ENCODE peak calls at places on chromosome 18, in nine cellular contexts. One of them, this sample, is unnamed.
A peak's percentile ranks its signal among the peaks of the same experiment; 100 is the strongest.

GRCh38 chr18:56382541-56382940 is 255.9 kb downstream of the TXNL1 start:
- DNase-seq in ecto neural progenitor cell: no peak
- DNase-seq in effector CD4-positive, alpha-beta T cell: no peak
- DNase-seq in activated T-helper 9 cell treated with anti-CD3 and anti-CD28 coated beads, Interleukin-2, amount 50 U/mL, for 16 hours: no peak
- DNase-seq in cardiac muscle cell: peak; percentile 61
- DNase-seq in left ventricle myocardium superior: no peak
- DNase-seq in iPS-NIHi11: no peak
- DNase-seq in stomach: no peak
- DNase-seq in NCI-H748 treated with DMSO at 0.1 percent for 48 hours: no peak
- DNase-seq in this sample: no peak

GRCh38 chr18:49486617-49486958 is 446 bp downstream of the C18orf32 start:
- DNase-seq in ecto neural progenitor cell: no peak
- DNase-seq in effector CD4-positive, alpha-beta T cell: no peak
- DNase-seq in left ventricle myocardium superior: no peak
- DNase-seq in activated T-helper 9 cell treated with anti-CD3 and anti-CD28 coated beads, Interleukin-2, amount 50 U/mL, for 16 hours: no peak
- DNase-seq in stomach: no peak
- DNase-seq in NCI-H748 treated with DMSO at 0.1 percent for 48 hours: no peak
- DNase-seq in iPS-NIHi11: no peak
- DNase-seq in cardiac muscle cell: no peak
- DNase-seq in this sample: no peak

GRCh38 chr18:8890957-8891464 is 185.7 kb downstream of the MTCL1 start:
- DNase-seq in NCI-H748 treated with DMSO at 0.1 percent for 48 hours: no peak
- DNase-seq in cardiac muscle cell: peak; percentile 84
- DNase-seq in iPS-NIHi11: peak; percentile 73
- DNase-seq in effector CD4-positive, alpha-beta T cell: no peak
- DNase-seq in ecto neural progenitor cell: no peak
- DNase-seq in stomach: no peak
- DNase-seq in activated T-helper 9 cell treated with anti-CD3 and anti-CD28 coated beads, Interleukin-2, amount 50 U/mL, for 16 hours: no peak
- DNase-seq in left ventricle myocardium superior: no peak
- DNase-seq in this sample: peak; percentile 66

GRCh38 chr18:54684786-54685185 is 93.7 kb downstream of the DYNAP start:
- DNase-seq in stomach: no peak
- DNase-seq in activated T-helper 9 cell treated with anti-CD3 and anti-CD28 coated beads, Interleukin-2, amount 50 U/mL, for 16 hours: no peak
- DNase-seq in ecto neural progenitor cell: peak; percentile 53
- DNase-seq in left ventricle myocardium superior: no peak
- DNase-seq in cardiac muscle cell: peak; percentile 73
- DNase-seq in iPS-NIHi11: peak; percentile 64
- DNase-seq in effector CD4-positive, alpha-beta T cell: no peak
- DNase-seq in NCI-H748 treated with DMSO at 0.1 percent for 48 hours: no peak
- DNase-seq in this sample: no peak

GRCh38 chr18:39935598-39935997 is 2019.4 kb upstream of the PIK3C3 start:
- DNase-seq in stomach: no peak
- DNase-seq in cardiac muscle cell: no peak
- DNase-seq in NCI-H748 treated with DMSO at 0.1 percent for 48 hours: no peak
- DNase-seq in iPS-NIHi11: no peak
- DNase-seq in activated T-helper 9 cell treated with anti-CD3 and anti-CD28 coated beads, Interleukin-2, amount 50 U/mL, for 16 hours: no peak
- DNase-seq in ecto neural progenitor cell: no peak
- DNase-seq in effector CD4-positive, alpha-beta T cell: no peak
- DNase-seq in left ventricle myocardium superior: no peak
- DNase-seq in this sample: no peak

GRCh38 chr18:76875390-76876330 is 53.3 kb downstream of the ZNF236 start:
- DNase-seq in ecto neural progenitor cell: peak; percentile 61
- DNase-seq in iPS-NIHi11: peak; percentile 63
- DNase-seq in activated T-helper 9 cell treated with anti-CD3 and anti-CD28 coated beads, Interleukin-2, amount 50 U/mL, for 16 hours: no peak
- DNase-seq in cardiac muscle cell: peak; percentile 55
- DNase-seq in NCI-H748 treated with DMSO at 0.1 percent for 48 hours: peak; percentile 55
- DNase-seq in effector CD4-positive, alpha-beta T cell: peak; percentile 20
- DNase-seq in stomach: peak; percentile 57
- DNase-seq in left ventricle myocardium superior: no peak
- DNase-seq in this sample: no peak

GRCh38 chr18:10579079-10579867 is 53.4 kb downstream of the NAPG start:
- DNase-seq in left ventricle myocardium superior: no peak
- DNase-seq in stomach: no peak
- DNase-seq in activated T-helper 9 cell treated with anti-CD3 and anti-CD28 coated beads, Interleukin-2, amount 50 U/mL, for 16 hours: no peak
- DNase-seq in ecto neural progenitor cell: no peak
- DNase-seq in iPS-NIHi11: no peak
- DNase-seq in effector CD4-positive, alpha-beta T cell: no peak
- DNase-seq in cardiac muscle cell: peak; percentile 34
- DNase-seq in NCI-H748 treated with DMSO at 0.1 percent for 48 hours: no peak
- DNase-seq in this sample: no peak

GRCh38 chr18:703660-704018 is 8.8 kb downstream of the ENOSF1 start:
- DNase-seq in cardiac muscle cell: peak; percentile 6
- DNase-seq in activated T-helper 9 cell treated with anti-CD3 and anti-CD28 coated beads, Interleukin-2, amount 50 U/mL, for 16 hours: no peak
- DNase-seq in left ventricle myocardium superior: no peak
- DNase-seq in effector CD4-positive, alpha-beta T cell: no peak
- DNase-seq in iPS-NIHi11: no peak
- DNase-seq in stomach: peak; percentile 2
- DNase-seq in NCI-H748 treated with DMSO at 0.1 percent for 48 hours: no peak
- DNase-seq in ecto neural progenitor cell: no peak
- DNase-seq in this sample: no peak

GRCh38 chr18:68438983-68439382 is 275.9 kb downstream of the TMX3 start:
- DNase-seq in NCI-H748 treated with DMSO at 0.1 percent for 48 hours: no peak
- DNase-seq in iPS-NIHi11: peak; percentile 33
- DNase-seq in ecto neural progenitor cell: no peak
- DNase-seq in activated T-helper 9 cell treated with anti-CD3 and anti-CD28 coated beads, Interleukin-2, amount 50 U/mL, for 16 hours: no peak
- DNase-seq in cardiac muscle cell: peak; percentile 58
- DNase-seq in effector CD4-positive, alpha-beta T cell: no peak
- DNase-seq in left ventricle myocardium superior: peak; percentile 23
- DNase-seq in stomach: no peak
- DNase-seq in this sample: no peak

GRCh38 chr18:21997207-21998143 is 171.9 kb upstream of the GATA6 start:
- DNase-seq in ecto neural progenitor cell: no peak
- DNase-seq in iPS-NIHi11: peak; percentile 77
- DNase-seq in stomach: no peak
- DNase-seq in NCI-H748 treated with DMSO at 0.1 percent for 48 hours: peak; percentile 34
- DNase-seq in left ventricle myocardium superior: no peak
- DNase-seq in activated T-helper 9 cell treated with anti-CD3 and anti-CD28 coated beads, Interleukin-2, amount 50 U/mL, for 16 hours: no peak
- DNase-seq in effector CD4-positive, alpha-beta T cell: no peak
- DNase-seq in cardiac muscle cell: peak; percentile 74
- DNase-seq in this sample: no peak

GRCh38 chr18:31486165-31486564 is 11.8 kb upstream of the DSG2 start:
- DNase-seq in ecto neural progenitor cell: no peak
- DNase-seq in left ventricle myocardium superior: no peak
- DNase-seq in activated T-helper 9 cell treated with anti-CD3 and anti-CD28 coated beads, Interleukin-2, amount 50 U/mL, for 16 hours: no peak
- DNase-seq in cardiac muscle cell: peak; percentile 47
- DNase-seq in effector CD4-positive, alpha-beta T cell: no peak
- DNase-seq in iPS-NIHi11: no peak
- DNase-seq in NCI-H748 treated with DMSO at 0.1 percent for 48 hours: no peak
- DNase-seq in stomach: no peak
- DNase-seq in this sample: no peak

GRCh38 chr18:48181857-48182430 is 227.2 kb downstream of the ZBTB7C start:
- DNase-seq in cardiac muscle cell: no peak
- DNase-seq in iPS-NIHi11: no peak
- DNase-seq in ecto neural progenitor cell: no peak
- DNase-seq in NCI-H748 treated with DMSO at 0.1 percent for 48 hours: no peak
- DNase-seq in stomach: no peak
- DNase-seq in left ventricle myocardium superior: no peak
- DNase-seq in effector CD4-positive, alpha-beta T cell: no peak
- DNase-seq in activated T-helper 9 cell treated with anti-CD3 and anti-CD28 coated beads, Interleukin-2, amount 50 U/mL, for 16 hours: no peak
- DNase-seq in this sample: no peak

GRCh38 chr18:34971313-34971712 is 69.9 kb upstream of the MAPRE2 start:
- DNase-seq in stomach: no peak
- DNase-seq in effector CD4-positive, alpha-beta T cell: no peak
- DNase-seq in iPS-NIHi11: no peak
- DNase-seq in cardiac muscle cell: no peak
- DNase-seq in activated T-helper 9 cell treated with anti-CD3 and anti-CD28 coated beads, Interleukin-2, amount 50 U/mL, for 16 hours: no peak
- DNase-seq in ecto neural progenitor cell: no peak
- DNase-seq in left ventricle myocardium superior: no peak
- DNase-seq in NCI-H748 treated with DMSO at 0.1 percent for 48 hours: no peak
- DNase-seq in this sample: no peak

GRCh38 chr18:62586148-62586774 is 63.4 kb downstream of the ZCCHC2 start:
- DNase-seq in effector CD4-positive, alpha-beta T cell: peak; percentile 27
- DNase-seq in cardiac muscle cell: peak; percentile 85
- DNase-seq in left ventricle myocardium superior: peak; percentile 83
- DNase-seq in ecto neural progenitor cell: peak; percentile 81
- DNase-seq in iPS-NIHi11: peak; percentile 88
- DNase-seq in stomach: peak; percentile 60
- DNase-seq in NCI-H748 treated with DMSO at 0.1 percent for 48 hours: peak; percentile 56
- DNase-seq in activated T-helper 9 cell treated with anti-CD3 and anti-CD28 coated beads, Interleukin-2, amount 50 U/mL, for 16 hours: peak; percentile 65
- DNase-seq in this sample: no peak

GRCh38 chr18:75475228-75475627 is 47.7 kb upstream of the SMIM21 start:
- DNase-seq in left ventricle myocardium superior: no peak
- DNase-seq in iPS-NIHi11: no peak
- DNase-seq in activated T-helper 9 cell treated with anti-CD3 and anti-CD28 coated beads, Interleukin-2, amount 50 U/mL, for 16 hours: no peak
- DNase-seq in ecto neural progenitor cell: no peak
- DNase-seq in effector CD4-positive, alpha-beta T cell: no peak
- DNase-seq in cardiac muscle cell: peak; percentile 88
- DNase-seq in NCI-H748 treated with DMSO at 0.1 percent for 48 hours: no peak
- DNase-seq in stomach: no peak
- DNase-seq in this sample: no peak

GRCh38 chr18:12782521-12782920 is 79.7 kb downstream of the PSMG2 start:
- DNase-seq in NCI-H748 treated with DMSO at 0.1 percent for 48 hours: no peak
- DNase-seq in effector CD4-positive, alpha-beta T cell: no peak
- DNase-seq in stomach: no peak
- DNase-seq in cardiac muscle cell: no peak
- DNase-seq in iPS-NIHi11: no peak
- DNase-seq in ecto neural progenitor cell: no peak
- DNase-seq in activated T-helper 9 cell treated with anti-CD3 and anti-CD28 coated beads, Interleukin-2, amount 50 U/mL, for 16 hours: no peak
- DNase-seq in left ventricle myocardium superior: no peak
- DNase-seq in this sample: no peak

GRCh38 chr18:31512203-31512764 is 14.3 kb downstream of the DSG2 start:
- DNase-seq in cardiac muscle cell: peak; percentile 71
- DNase-seq in activated T-helper 9 cell treated with anti-CD3 and anti-CD28 coated beads, Interleukin-2, amount 50 U/mL, for 16 hours: no peak
- DNase-seq in ecto neural progenitor cell: no peak
- DNase-seq in iPS-NIHi11: peak; percentile 24
- DNase-seq in NCI-H748 treated with DMSO at 0.1 percent for 48 hours: no peak
- DNase-seq in left ventricle myocardium superior: no peak
- DNase-seq in effector CD4-positive, alpha-beta T cell: no peak
- DNase-seq in stomach: peak; percentile 32
- DNase-seq in this sample: peak; percentile 87

GRCh38 chr18:49100226-49100968 is 149.6 kb upstream of the SMAD7 start:
- DNase-seq in NCI-H748 treated with DMSO at 0.1 percent for 48 hours: no peak
- DNase-seq in iPS-NIHi11: no peak
- DNase-seq in cardiac muscle cell: peak; percentile 42
- DNase-seq in effector CD4-positive, alpha-beta T cell: no peak
- DNase-seq in stomach: no peak
- DNase-seq in ecto neural progenitor cell: no peak
- DNase-seq in left ventricle myocardium superior: no peak
- DNase-seq in activated T-helper 9 cell treated with anti-CD3 and anti-CD28 coated beads, Interleukin-2, amount 50 U/mL, for 16 hours: no peak
- DNase-seq in this sample: no peak

GRCh38 chr18:73288813-73289212 is 421.0 kb upstream of the NETO1 start:
- DNase-seq in stomach: no peak
- DNase-seq in cardiac muscle cell: no peak
- DNase-seq in iPS-NIHi11: no peak
- DNase-seq in activated T-helper 9 cell treated with anti-CD3 and anti-CD28 coated beads, Interleukin-2, amount 50 U/mL, for 16 hours: no peak
- DNase-seq in ecto neural progenitor cell: no peak
- DNase-seq in left ventricle myocardium superior: no peak
- DNase-seq in effector CD4-positive, alpha-beta T cell: no peak
- DNase-seq in NCI-H748 treated with DMSO at 0.1 percent for 48 hours: no peak
- DNase-seq in this sample: no peak

GRCh38 chr18:52764271-52764670 is 424.3 kb downstream of the DCC start:
- DNase-seq in NCI-H748 treated with DMSO at 0.1 percent for 48 hours: peak; percentile 93
- DNase-seq in effector CD4-positive, alpha-beta T cell: no peak
- DNase-seq in left ventricle myocardium superior: no peak
- DNase-seq in stomach: no peak
- DNase-seq in ecto neural progenitor cell: no peak
- DNase-seq in iPS-NIHi11: no peak
- DNase-seq in cardiac muscle cell: no peak
- DNase-seq in activated T-helper 9 cell treated with anti-CD3 and anti-CD28 coated beads, Interleukin-2, amount 50 U/mL, for 16 hours: no peak
- DNase-seq in this sample: no peak

This sample was measured in RWPE2.